ENCODE peak calls at places on chromosomes 7 and 10, in five cellular contexts. U is HepG2, G is H1, D is K562, R is GM12878. H is an unnamed sample.
A peak's percentile ranks its signal among the peaks of the same experiment; 100 is the strongest.

GRCh38 chr10:75100764-75101291 is 10.6 kb upstream of the SAMD8 start:
- DNase-seq in U (no peak), G (no peak), D (no peak), R (no peak), H (no peak)

GRCh38 chr10:43940898-43941777 is 292.5 kb upstream of the ZNF32 start:
- DNase-seq in U (no peak), G (no peak), D (no peak), R (no peak), H (no peak)

GRCh38 chr7:15554081-15554480 is 7.7 kb downstream of the AGMO start:
- DNase-seq in U (no peak), G (no peak), D (no peak), R (no peak), H (no peak)

GRCh38 chr7:34342403-34342802 is 315.6 kb upstream of the NPSR1 start:
- DNase-seq in U (peak; percentile 30), G (no peak), D (no peak), R (no peak), H (no peak)

GRCh38 chr7:1899201-1899600 is 229.1 kb downstream of the ELFN1 start:
- DNase-seq in U (no peak), G (no peak), D (no peak), R (no peak), H (no peak)

GRCh38 chr10:70122742-70123141 is 9.9 kb downstream of the AIFM2 start:
- DNase-seq in U (no peak), G (no peak), D (no peak), R (no peak), H (no peak)

GRCh38 chr7:85415743-85416142 is 228.9 kb upstream of the SEMA3D start:
- DNase-seq in U (peak; percentile 75), G (no peak), D (no peak), R (no peak), H (no peak)

GRCh38 chr7:46660402-46660801 is 739.3 kb upstream of the IGFBP3 start:
- DNase-seq in U (no peak), G (no peak), D (no peak), R (no peak), H (no peak)

GRCh38 chr7:121797283-121798037 is 75.5 kb upstream of the PTPRZ1 start:
- DNase-seq in U (no peak), G (no peak), D (no peak), R (no peak), H (no peak)

GRCh38 chr10:130470973-130471372 is 334.8 kb downstream of the GLRX3 start:
- DNase-seq in U (no peak), G (no peak), D (no peak), R (no peak), H (no peak)

GRCh38 chr10:101079874-101080273 is 18.1 kb downstream of the KAZALD1 start:
- DNase-seq in U (no peak), G (no peak), D (no peak), R (no peak), H (no peak)

GRCh38 chr10:43138757-43139241 is 554 bp downstream of the CSGALNACT2 start:
- DNase-seq in U (no peak), G (no peak), D (peak; percentile 63), R (no peak), H (no peak)

GRCh38 chr7:142896151-142896550 is 10.6 kb upstream of the TRPV6 start:
- DNase-seq in U (no peak), G (no peak), D (no peak), R (no peak), H (no peak)

GRCh38 chr7:129376076-129376777 is 58.0 kb upstream of the STRIP2 start:
- DNase-seq in U (peak; percentile 30), G (no peak), D (peak; percentile 74), R (no peak), H (peak; percentile 29)

GRCh38 chr7:159096736-159097581 is 47.7 kb downstream of the VIPR2 start:
- DNase-seq in U (no peak), G (no peak), D (no peak), R (no peak), H (no peak)

GRCh38 chr7:131486346-131486745 is 70.1 kb downstream of the PODXL start:
- DNase-seq in U (no peak), G (no peak), D (no peak), R (no peak), H (no peak)

GRCh38 chr10:119425881-119426170 is 116.7 kb downstream of the RGS10 start:
- DNase-seq in U (no peak), G (no peak), D (no peak), R (no peak), H (no peak)

GRCh38 chr10:121078672-121079102 is 227.5 kb downstream of the WDR11 start:
- DNase-seq in U (no peak), G (no peak), D (no peak), R (no peak), H (no peak)

GRCh38 chr10:121079226-121079625 is 228.1 kb downstream of the WDR11 start:
- DNase-seq in U (no peak), G (no peak), D (no peak), R (no peak), H (no peak)

GRCh38 chr10:121078036-121078435 is 226.9 kb downstream of the WDR11 start:
- DNase-seq in U (no peak), G (no peak), D (no peak), R (no peak), H (no peak)

GRCh38 chr10:121076760-121077159 is 225.6 kb downstream of the WDR11 start:
- DNase-seq in U (no peak), G (no peak), D (no peak), R (no peak), H (no peak)

GRCh38 chr10:121077331-121077730 is 226.2 kb downstream of the WDR11 start:
- DNase-seq in U (no peak), G (no peak), D (no peak), R (no peak), H (peak; percentile 16)
- TF ChIP-seq ATF2 in U (no peak), G (no peak), D (no peak), R (no peak), H (no peak)

GRCh38 chr7:132739271-132739955 is 163.1 kb upstream of the PLXNA4 start:
- DNase-seq in U (no peak), G (no peak), D (no peak), R (no peak), H (no peak)
- TF ChIP-seq ATF2 in U (no peak), G (no peak), D (no peak), R (no peak), H (no peak)

DNA sequence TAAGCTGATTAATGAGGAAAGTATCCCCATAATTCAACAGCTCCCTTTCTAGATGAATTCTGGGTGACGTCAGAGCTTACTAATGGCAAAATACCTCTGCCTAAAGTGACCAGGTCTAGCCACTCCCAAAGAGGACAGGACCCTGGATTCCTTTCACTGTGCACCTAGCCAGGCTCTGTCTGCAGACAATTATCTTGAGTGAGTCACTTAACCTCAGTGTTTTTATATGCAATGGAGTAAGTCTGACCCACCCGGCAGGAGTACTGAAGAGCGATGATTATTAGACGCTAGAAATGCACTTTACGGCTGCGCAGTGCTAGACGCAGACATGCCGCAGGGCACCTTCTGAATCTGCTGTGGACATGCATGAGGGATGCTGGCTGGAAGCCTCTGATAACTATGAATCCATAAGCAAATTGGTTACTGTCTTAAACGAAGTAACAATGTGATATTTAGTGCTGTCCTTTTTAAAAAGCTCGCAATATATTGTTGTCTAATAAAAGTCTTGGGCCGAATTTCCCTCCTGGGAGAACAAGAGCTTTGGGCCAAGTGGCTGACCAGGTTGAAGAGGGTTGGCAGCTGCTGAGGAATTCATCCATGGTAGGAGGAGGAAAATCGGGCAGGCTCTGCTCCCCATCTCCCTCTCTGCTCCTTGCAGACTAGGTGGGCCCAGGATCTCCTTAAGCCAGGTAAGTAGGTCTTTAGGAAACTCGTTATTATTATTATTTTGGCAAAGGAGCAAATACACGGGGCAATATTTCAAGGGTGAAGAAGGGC is 4.6 kb upstream of the INPP5A start:
- DNase-seq in U (no peak), G (no peak), D (no peak), R (no peak), H (no peak)
- TF ChIP-seq ATF2 in U (no peak), G (no peak), D (no peak), R (no peak), H (no peak)

GRCh38 chr7:100692578-100692961 is 1.5 kb downstream of the GIGYF1 start:
- DNase-seq in U (no peak), G (no peak), D (no peak), R (no peak), H (no peak)

GRCh38 chr7:100694196-100694745 is at the start of gene GIGYF1:
- DNase-seq in U (peak; percentile 33), G (no peak), D (peak; percentile 99), R (no peak), H (peak; percentile 72)

GRCh38 chr7:100691676-100692577 is 2.1 kb downstream of the GIGYF1 start:
- DNase-seq in U (peak; percentile 72), G (peak; percentile 54), D (peak; percentile 93), R (no peak), H (peak; percentile 91)

GRCh38 chr7:100696123-100696521 is 2.1 kb upstream of the GIGYF1 start:
- DNase-seq in U (no peak), G (no peak), D (no peak), R (no peak), H (no peak)

DNA sequence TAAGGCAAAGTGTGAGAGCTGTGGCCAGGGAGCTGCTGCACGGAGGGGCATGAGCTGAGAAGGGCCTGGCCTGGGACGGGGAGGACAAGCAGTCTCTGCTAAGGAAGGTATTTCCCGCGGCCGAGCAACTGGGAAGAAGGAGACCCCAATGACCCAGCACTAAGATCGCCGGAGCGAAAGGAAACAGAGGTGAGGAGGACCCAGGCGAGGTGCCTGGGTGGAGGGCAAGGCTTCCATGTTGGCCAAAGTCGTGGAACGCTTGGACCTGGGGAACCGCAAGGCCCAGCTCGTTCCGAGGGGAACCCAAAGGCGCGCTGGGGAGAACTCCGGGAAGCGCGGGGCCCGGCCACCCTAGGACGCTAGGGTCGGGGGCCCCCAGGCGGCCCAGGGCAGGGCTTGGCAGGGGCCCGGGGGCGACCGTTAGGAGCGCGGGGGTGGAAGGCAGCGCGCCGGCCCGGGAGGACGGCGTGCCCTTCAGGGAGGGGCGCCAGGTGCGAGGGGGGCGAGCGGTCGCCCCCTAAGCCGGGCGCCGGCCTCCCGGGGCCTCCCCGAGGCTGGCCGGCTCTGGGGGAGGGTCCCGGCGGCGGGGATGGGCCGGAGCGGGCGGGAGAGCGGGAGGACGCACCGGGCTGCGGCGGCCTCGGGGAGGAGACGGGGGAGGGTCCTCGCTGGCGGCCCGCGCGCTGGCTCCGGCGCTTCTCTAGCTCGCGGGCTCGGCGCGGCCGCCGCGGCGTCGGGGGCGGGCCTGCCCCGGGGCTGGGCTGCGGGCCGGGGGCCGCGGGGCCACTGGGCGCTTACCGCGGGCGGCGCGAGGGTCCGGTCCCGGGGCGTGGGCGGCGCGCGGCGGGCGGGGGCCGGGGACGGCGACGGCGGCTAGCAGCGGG is 496 bp downstream of the GIGYF1 start:
- DNase-seq in U (no peak), G (no peak), D (peak; percentile 53), R (no peak), H (no peak)
- TF ChIP-seq ATF2 in U (no peak), G (no peak), D (no peak), R (no peak), H (no peak)

GRCh38 chr10:97888641-97889262 is 39.1 kb downstream of the GOLGA7B start:
- DNase-seq in U (no peak), G (peak; percentile 36), D (no peak), R (no peak), H (no peak)
- TF ChIP-seq ATF2 in U (no peak), G (no peak), D (no peak), R (no peak), H (no peak)

DNA sequence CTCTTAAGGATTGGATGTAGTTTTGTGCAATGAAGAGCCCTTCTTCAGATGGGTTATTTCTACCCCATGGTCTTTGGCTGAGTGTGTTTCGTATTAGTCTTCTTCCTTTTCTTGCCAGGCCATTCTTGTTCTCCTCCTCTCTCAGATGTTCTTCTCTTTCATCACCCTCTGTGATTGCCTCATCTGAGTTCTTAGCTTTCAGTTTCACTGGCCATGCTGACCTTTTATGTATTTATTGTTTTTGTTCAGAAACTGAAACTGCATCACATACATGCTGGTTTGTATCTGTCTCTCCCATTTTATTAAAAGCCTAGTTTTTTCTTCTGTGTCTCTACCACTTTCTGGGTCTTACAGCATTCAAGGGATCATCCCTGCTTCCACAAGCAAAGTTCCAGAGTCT is 21.7 kb upstream of the PCGF5 start:
- DNase-seq in U (no peak), G (no peak), D (no peak), R (peak; percentile 68), H (no peak)
- TF ChIP-seq ATF2 in U (no peak), G (no peak), D (no peak), R (peak; percentile 67), H (no peak)

H was measured in WTC11.